ENCODE peak calls at places on chromosome 17, in ten cellular contexts. K is lower leg skin, M is H9, N is stomach, R is bronchial epithelial cell, E is tibial artery, G is pancreas, I is AG09309, V is psoas muscle, D is fibroblast of pulmonary artery. H is an unnamed sample.

GRCh38 chr17:31089461-31089860 is 5.3 kb upstream of the NF1 start:
- DNase-seq in K (no peak), M (no peak), N (no peak), R (peak), E (no peak), G (no peak), I (no peak), V (no peak), D (no peak), H (no peak)

GRCh38 chr17:42304187-42305030 is 16.1 kb downstream of the STAT5A start:
- DNase-seq in K (no peak), M (no peak), N (no peak), R (no peak), E (no peak), G (no peak), I (no peak), V (no peak), D (no peak), H (no peak)

GRCh38 chr17:43917348-43918025 is 10.2 kb upstream of the MPP2 start:
- DNase-seq in K (no peak), M (peak), N (peak), R (peak), E (no peak), G (no peak), I (no peak), V (peak), D (peak), H (peak)

GRCh38 chr17:45782889-45783592 is 1.1 kb upstream of the CRHR1 start:
- DNase-seq in K (no peak), M (peak), N (no peak), R (no peak), E (no peak), G (no peak), I (no peak), V (peak), D (no peak), H (peak)

GRCh38 chr17:62802531-62803205 is 5.4 kb downstream of the MARCHF10 start:
- DNase-seq in K (peak), M (peak), N (no peak), R (no peak), E (no peak), G (no peak), I (no peak), V (no peak), D (no peak), H (peak)

GRCh38 chr17:72110231-72110952 is 10.4 kb upstream of the SOX9 start:
- DNase-seq in K (no peak), M (no peak), N (no peak), R (peak), E (no peak), G (no peak), I (no peak), V (no peak), D (no peak), H (no peak)

GRCh38 chr17:31155208-31155810 is 60.5 kb downstream of the NF1 start:
- DNase-seq in K (no peak), M (no peak), N (no peak), R (no peak), E (no peak), G (no peak), I (no peak), V (no peak), D (peak), H (no peak)

GRCh38 chr17:67441052-67441738 is 64.1 kb downstream of the PITPNC1 start:
- DNase-seq in K (peak), M (no peak), N (no peak), R (peak), E (no peak), G (no peak), I (no peak), V (no peak), D (peak), H (no peak)

GRCh38 chr17:81480140-81480917 is 32.3 kb downstream of the ACTG1 start:
- DNase-seq in K (no peak), M (no peak), N (no peak), R (peak), E (peak), G (peak), I (no peak), V (peak), D (peak), H (peak)
- TF ChIP-seq CTCF in K (no peak), M (no peak), N (no peak), R (no peak), E (no peak), G (no peak), I (peak), V (no peak), D (no peak), H (no peak)

GRCh38 chr17:74646231-74646630 is 22.7 kb upstream of the CD300E start:
- DNase-seq in K (peak), M (no peak), N (no peak), R (peak), E (no peak), G (no peak), I (no peak), V (no peak), D (peak), H (no peak)
- TF ChIP-seq CTCF in K (no peak), M (peak), N (peak), R (peak), E (no peak), G (no peak), I (no peak), V (no peak), D (peak), H (peak)

GRCh38 chr17:2388705-2389099 is 12.2 kb downstream of the MNT start:
- DNase-seq in K (no peak), M (peak), N (no peak), R (no peak), E (no peak), G (peak), I (no peak), V (no peak), D (no peak), H (no peak)
- TF ChIP-seq CTCF in K (no peak), M (peak), N (no peak), R (no peak), E (no peak), G (no peak), I (no peak), V (no peak), D (no peak), H (peak)

DNA sequence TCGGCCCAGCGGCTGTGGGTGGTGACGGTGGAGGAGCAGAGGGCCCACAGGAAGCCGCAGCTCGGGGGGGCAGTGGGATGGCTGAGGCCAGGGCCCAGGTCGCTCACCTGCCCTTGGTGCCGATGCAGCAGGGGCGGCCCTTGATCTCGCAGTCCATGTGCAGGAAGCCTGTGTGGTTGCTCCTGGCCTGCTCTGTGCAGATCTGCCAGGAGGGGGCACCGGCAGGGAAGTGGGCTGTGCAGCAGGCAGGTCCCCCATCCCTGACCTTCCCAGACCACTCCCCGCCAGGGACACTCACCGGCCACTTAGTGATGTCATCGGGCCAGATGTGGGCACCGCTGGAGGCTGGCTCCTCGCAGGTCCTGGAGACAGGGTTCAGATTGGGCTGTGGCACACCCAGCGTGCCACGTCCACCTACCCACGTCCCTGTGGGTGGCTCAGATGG is 6.2 kb downstream of the AANAT start:
- DNase-seq in K (no peak), M (peak), N (no peak), R (no peak), E (no peak), G (no peak), I (no peak), V (no peak), D (no peak), H (peak)
- TF ChIP-seq CTCF in K (no peak), M (peak), N (no peak), R (peak), E (no peak), G (no peak), I (peak), V (peak), D (peak), H (peak)

H was measured in glutamatergic neuron.